ENCODE peak calls at places on chromosomes 16 and 17, in nine cellular contexts. F, H, J, I, U, M, D, K and X are unnamed samples.

GRCh38 chr17:57561072-57561861 is 183.8 kb downstream of the CCDC182 start:
- DNase-seq in F (no peak), H (no peak), J (no peak), I (no peak), U (no peak), M (no peak), D (no peak), K (no peak), X (no peak)

GRCh38 chr16:55487048-55487803 is 8.2 kb downstream of the MMP2 start:
- DNase-seq in F (peak), H (peak), J (no peak), I (peak), U (no peak), M (peak), D (peak), K (no peak), X (peak)

GRCh38 chr16:83273504-83274173 is 534.1 kb upstream of the HSBP1 start:
- DNase-seq in F (no peak), H (no peak), J (no peak), I (no peak), U (no peak), M (no peak), D (no peak), K (no peak), X (no peak)

GRCh38 chr17:68886401-68886800 is 68.8 kb downstream of the ABCA8 start:
- DNase-seq in F (no peak), H (no peak), J (no peak), I (no peak), U (no peak), M (no peak), D (peak), K (no peak), X (no peak)

GRCh38 chr17:74059471-74059870 is 144.0 kb upstream of the RPL38 start:
- DNase-seq in F (no peak), H (no peak), J (no peak), I (no peak), U (no peak), M (no peak), D (no peak), K (no peak), X (no peak)

GRCh38 chr17:48236681-48237134 is 129.1 kb downstream of the SNX11 start:
- DNase-seq in F (peak), H (no peak), J (no peak), I (peak), U (no peak), M (no peak), D (no peak), K (no peak), X (no peak)

GRCh38 chr17:28916302-28916934 is 13.5 kb upstream of the DHRS13 start:
- DNase-seq in F (peak), H (no peak), J (peak), I (peak), U (no peak), M (no peak), D (peak), K (no peak), X (no peak)

GRCh38 chr16:64475627-64476351 is 646.1 kb downstream of the CDH11 start:
- DNase-seq in F (peak), H (no peak), J (no peak), I (peak), U (no peak), M (no peak), D (peak), K (no peak), X (no peak)

GRCh38 chr17:66564992-66565465 is 262.6 kb downstream of the PRKCA start:
- DNase-seq in F (peak), H (no peak), J (no peak), I (peak), U (no peak), M (no peak), D (peak), K (no peak), X (no peak)

GRCh38 chr16:2497116-2497630 is 16.6 kb upstream of the ATP6V0C start:
- DNase-seq in F (peak), H (no peak), J (no peak), I (no peak), U (peak), M (peak), D (peak), K (no peak), X (no peak)

GRCh38 chr17:58399974-58400373 is 17.4 kb downstream of the RNF43 start:
- DNase-seq in F (no peak), H (no peak), J (no peak), I (no peak), U (no peak), M (no peak), D (no peak), K (no peak), X (no peak)

GRCh38 chr17:18261146-18261515 is 669 bp downstream of the MIEF2 start:
- DNase-seq in F (peak), H (peak), J (peak), I (peak), U (peak), M (peak), D (peak), K (peak), X (no peak)

GRCh38 chr16:57032931-57033330 is 43.6 kb downstream of the NLRC5 start:
- DNase-seq in F (no peak), H (no peak), J (no peak), I (peak), U (no peak), M (no peak), D (no peak), K (no peak), X (no peak)

GRCh38 chr16:49427771-49428170 is 54.2 kb downstream of the C16orf78 start:
- DNase-seq in F (no peak), H (peak), J (no peak), I (no peak), U (no peak), M (no peak), D (no peak), K (no peak), X (no peak)

GRCh38 chr17:64390066-64390465 is 594 bp downstream of the PECAM1 start:
- DNase-seq in F (peak), H (no peak), J (no peak), I (no peak), U (no peak), M (no peak), D (no peak), K (no peak), X (no peak)

GRCh38 chr16:74304164-74304834 is 7.7 kb downstream of the PSMD7 start:
- DNase-seq in F (no peak), H (no peak), J (no peak), I (no peak), U (no peak), M (no peak), D (no peak), K (no peak), X (no peak)

GRCh38 chr16:57606147-57606846 is 22.1 kb upstream of the ADGRG1 start:
- DNase-seq in F (no peak), H (peak), J (no peak), I (no peak), U (no peak), M (no peak), D (no peak), K (no peak), X (no peak)

GRCh38 chr16:19583665-19584300 is 28.3 kb downstream of the VPS35L start:
- DNase-seq in F (peak), H (no peak), J (peak), I (peak), U (no peak), M (no peak), D (peak), K (no peak), X (no peak)

GRCh38 chr17:1878419-1879121 is 48.8 kb downstream of the RPA1 start:
- DNase-seq in F (no peak), H (no peak), J (no peak), I (no peak), U (no peak), M (no peak), D (no peak), K (no peak), X (no peak)

GRCh38 chr17:16936536-16937310 is 35.2 kb downstream of the TNFRSF13B start:
- DNase-seq in F (no peak), H (peak), J (no peak), I (no peak), U (no peak), M (peak), D (no peak), K (peak), X (no peak)

GRCh38 chr17:7883781-7884386 is 4.7 kb upstream of the CHD3 start:
- DNase-seq in F (peak), H (no peak), J (no peak), I (peak), U (no peak), M (no peak), D (peak), K (no peak), X (no peak)

GRCh38 chr17:19979917-19980770 is 2.5 kb upstream of the AKAP10 start:
- DNase-seq in F (no peak), H (peak), J (no peak), I (no peak), U (peak), M (peak), D (peak), K (no peak), X (no peak)

GRCh38 chr16:15970202-15970601 is 20.8 kb downstream of the ABCC1 start:
- DNase-seq in F (no peak), H (no peak), J (no peak), I (no peak), U (no peak), M (no peak), D (no peak), K (no peak), X (no peak)

GRCh38 chr16:82425661-82426060 is 201.1 kb upstream of the CDH13 start:
- DNase-seq in F (no peak), H (no peak), J (no peak), I (no peak), U (no peak), M (no peak), D (no peak), K (no peak), X (no peak)

GRCh38 chr16:53695070-53695469 is 8.6 kb downstream of the RPGRIP1L start:
- DNase-seq in F (peak), H (no peak), J (no peak), I (peak), U (no peak), M (no peak), D (no peak), K (no peak), X (no peak)

GRCh38 chr17:10021239-10021638 is 116.2 kb upstream of the RCVRN start:
- DNase-seq in F (no peak), H (no peak), J (no peak), I (peak), U (no peak), M (no peak), D (peak), K (no peak), X (no peak)

GRCh38 chr17:1736348-1737281 is 6.1 kb upstream of the SERPINF2 start:
- DNase-seq in F (peak), H (peak), J (no peak), I (peak), U (peak), M (peak), D (peak), K (no peak), X (no peak)

GRCh38 chr17:564526-564925 is 150.1 kb downstream of the VPS53 start:
- DNase-seq in F (no peak), H (no peak), J (no peak), I (no peak), U (no peak), M (no peak), D (no peak), K (no peak), X (no peak)
- TF ChIP-seq CTCF in F (no peak), H (no peak), J (no peak), I (no peak), U (no peak), M (no peak), D (no peak), K (no peak), X (no peak)

GRCh38 chr17:75758131-75758905 is 6.7 kb downstream of the GALK1 start:
- DNase-seq in F (no peak), H (no peak), J (no peak), I (no peak), U (peak), M (no peak), D (no peak), K (no peak), X (no peak)
- TF ChIP-seq CTCF in F (peak), H (no peak), J (peak), I (peak), U (no peak), M (peak), D (peak), K (no peak), X (peak)

GRCh38 chr16:66419527-66419926 is 7.6 kb upstream of the BEAN1 start:
- DNase-seq in F (no peak), H (no peak), J (no peak), I (no peak), U (no peak), M (no peak), D (no peak), K (no peak), X (no peak)
- TF ChIP-seq CTCF in F (peak), H (no peak), J (no peak), I (no peak), U (no peak), M (no peak), D (no peak), K (no peak), X (no peak)

GRCh38 chr17:43648916-43649315 is 12.8 kb downstream of the MEOX1 start:
- DNase-seq in F (no peak), H (no peak), J (no peak), I (no peak), U (no peak), M (no peak), D (no peak), K (no peak), X (no peak)

GRCh38 chr17:43641416-43641815 is 20.3 kb downstream of the MEOX1 start:
- DNase-seq in F (peak), H (no peak), J (no peak), I (no peak), U (no peak), M (peak), D (no peak), K (no peak), X (no peak)

GRCh38 chr17:43644081-43644480 is 17.6 kb downstream of the MEOX1 start:
- DNase-seq in F (no peak), H (no peak), J (no peak), I (no peak), U (no peak), M (no peak), D (no peak), K (no peak), X (no peak)

GRCh38 chr17:43645450-43645764 is 16.3 kb downstream of the MEOX1 start:
- DNase-seq in F (no peak), H (no peak), J (no peak), I (no peak), U (no peak), M (no peak), D (no peak), K (no peak), X (no peak)

DNA sequence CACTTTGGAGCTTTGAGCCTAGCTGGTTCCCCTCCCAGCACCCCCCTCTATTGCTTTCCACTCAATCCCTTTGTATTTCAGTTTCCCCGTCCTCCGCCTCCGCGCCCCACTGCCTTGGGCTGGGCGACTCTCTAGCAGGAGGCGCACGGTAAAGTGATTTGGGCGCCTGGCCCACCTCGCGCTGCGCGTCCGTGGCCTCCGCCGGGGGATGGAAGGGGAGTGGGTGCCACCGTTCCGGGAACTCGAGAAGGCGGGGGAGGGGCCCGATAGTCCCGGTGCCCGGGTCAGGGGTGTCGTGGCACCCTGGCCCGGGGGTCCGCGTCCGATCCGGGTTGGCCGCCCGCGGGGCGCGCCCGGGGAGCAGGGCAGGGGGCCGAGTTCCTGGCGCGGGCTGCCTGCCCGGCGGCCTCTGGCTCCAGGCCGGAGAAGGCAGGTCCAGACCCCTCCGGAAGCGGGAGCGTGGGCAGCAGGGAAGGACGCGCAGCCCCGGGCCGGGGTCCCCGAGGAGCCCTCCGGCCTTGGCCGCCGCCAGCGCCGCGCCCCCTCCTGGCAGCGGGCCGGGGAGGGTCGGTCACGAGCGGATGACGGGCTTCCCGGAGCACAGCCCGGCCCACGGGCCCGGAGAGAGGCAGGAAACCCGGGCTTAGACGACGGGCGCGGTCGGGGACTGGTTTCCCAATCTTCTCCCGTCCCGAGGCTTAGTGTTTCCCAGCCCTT is 15.8 kb downstream of the MEOX1 start:
- DNase-seq in F (peak), H (peak), J (no peak), I (no peak), U (peak), M (peak), D (peak), K (peak), X (no peak)
- TF ChIP-seq CTCF in F (no peak), H (no peak), J (no peak), I (peak), U (no peak), M (no peak), D (no peak), K (no peak), X (no peak)

DNA sequence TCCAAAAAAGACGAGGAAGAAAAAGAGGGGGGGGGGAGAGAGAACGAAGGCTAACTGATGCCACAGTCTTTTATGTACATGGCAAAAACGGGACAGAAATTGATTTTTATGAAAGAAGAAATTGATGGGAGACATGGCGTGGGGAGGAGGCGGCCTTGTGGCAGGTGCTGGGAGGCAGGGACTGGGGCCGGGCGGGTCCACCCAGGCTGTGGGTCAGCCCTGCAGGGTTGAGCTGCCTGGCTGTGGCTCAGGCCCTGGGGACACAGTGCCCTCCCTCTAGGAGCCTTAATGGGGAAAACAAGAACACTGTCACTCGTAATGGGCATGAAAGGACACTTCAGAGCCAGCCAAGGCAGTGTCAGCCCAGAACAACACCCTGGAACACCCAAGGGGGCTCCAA is 34.8 kb downstream of the SNX20 start:
- DNase-seq in F (no peak), H (no peak), J (no peak), I (no peak), U (no peak), M (no peak), D (no peak), K (no peak), X (no peak)
- TF ChIP-seq CTCF in F (no peak), H (no peak), J (no peak), I (no peak), U (no peak), M (no peak), D (no peak), K (no peak), X (no peak)